ENCODE peak calls at places on chromosomes 1 and 21, in seven cellular contexts. V is osteoblast, Q is GM12878, P is PC-3, T is fibroblast of lung, C is H9, F is keratinocyte. B is an unnamed sample.

GRCh38 chr1:225534135-225534534 is 106.3 kb upstream of the LBR start:
- DNase-seq in V (no peak), Q (no peak), P (no peak), T (no peak), C (no peak), F (no peak), B (no peak)

GRCh38 chr1:154191990-154192450 is at the start of gene TPM3:
- DNase-seq in V (no peak), Q (no peak), P (no peak), T (no peak), C (no peak), F (no peak), B (no peak)

GRCh38 chr1:94627771-94628170 is 86.2 kb upstream of the F3 start:
- DNase-seq in V (no peak), Q (no peak), P (no peak), T (no peak), C (no peak), F (no peak), B (no peak)

GRCh38 chr1:17438176-17438976 is 1.1 kb downstream of the RCC2 start:
- DNase-seq in V (peak; percentile 93), Q (no peak), P (peak; percentile 53), T (peak; percentile 40), C (peak; percentile 66), F (no peak), B (peak; percentile 93)

GRCh38 chr1:22588899-22589422 is 25.7 kb downstream of the EPHA8 start:
- DNase-seq in V (peak; percentile 47), Q (no peak), P (no peak), T (no peak), C (no peak), F (no peak), B (no peak)

GRCh38 chr1:153510984-153511410 is 24.8 kb downstream of the S100A6 start:
- DNase-seq in V (peak; percentile 95), Q (no peak), P (peak; percentile 92), T (peak; percentile 77), C (peak; percentile 92), F (no peak), B (peak; percentile 86)

GRCh38 chr1:235207202-235207565 is 46.1 kb upstream of the RBM34 start:
- DNase-seq in V (peak; percentile 8), Q (no peak), P (no peak), T (no peak), C (no peak), F (no peak), B (no peak)

GRCh38 chr1:3491291-3492246 is 37.1 kb downstream of the ARHGEF16 start:
- DNase-seq in V (peak; percentile 99), Q (peak; percentile 3), P (peak; percentile 90), T (peak; percentile 29), C (peak; percentile 83), F (no peak), B (peak; percentile 91)

GRCh38 chr1:206633708-206634121 is 1.6 kb upstream of the DYRK3 start:
- DNase-seq in V (peak; percentile 86), Q (no peak), P (peak; percentile 83), T (peak; percentile 94), C (no peak), F (peak; percentile 83), B (no peak)

GRCh38 chr1:87061742-87062156 is 147.3 kb downstream of the HS2ST1 start:
- DNase-seq in V (no peak), Q (peak; percentile 66), P (peak; percentile 73), T (peak; percentile 47), C (no peak), F (no peak), B (no peak)

GRCh38 chr1:208167229-208167869 is 76.8 kb downstream of the PLXNA2 start:
- DNase-seq in V (no peak), Q (no peak), P (no peak), T (no peak), C (no peak), F (no peak), B (no peak)

GRCh38 chr1:15341634-15342375 is 67.9 kb upstream of the EFHD2 start:
- DNase-seq in V (peak; percentile 85), Q (no peak), P (peak; percentile 75), T (peak; percentile 74), C (no peak), F (no peak), B (no peak)

GRCh38 chr21:46656820-46657219 is 21.3 kb downstream of the PRMT2 start:
- DNase-seq in V (no peak), Q (no peak), P (no peak), T (no peak), C (no peak), F (no peak), B (no peak)

GRCh38 chr1:145926706-145927072 is 595 bp downstream of the RBM8A start:
- DNase-seq in V (peak; percentile 34), Q (no peak), P (no peak), T (no peak), C (no peak), F (no peak), B (no peak)

GRCh38 chr1:232221790-232222499 is 408.0 kb downstream of the SIPA1L2 start:
- DNase-seq in V (no peak), Q (no peak), P (peak; percentile 99), T (no peak), C (no peak), F (peak; percentile 94), B (no peak)

GRCh38 chr21:45323487-45324380 is 36.0 kb upstream of the POFUT2 start:
- DNase-seq in V (peak; percentile 97), Q (no peak), P (no peak), T (peak; percentile 75), C (no peak), F (no peak), B (no peak)

GRCh38 chr1:92485374-92486250 is 1.1 kb downstream of the GFI1 start:
- DNase-seq in V (peak; percentile 89), Q (no peak), P (no peak), T (no peak), C (peak; percentile 76), F (no peak), B (peak; percentile 86)

GRCh38 chr1:186577201-186577600 is 103.0 kb downstream of the PTGS2 start:
- DNase-seq in V (no peak), Q (no peak), P (peak; percentile 55), T (no peak), C (no peak), F (peak; percentile 15), B (no peak)

GRCh38 chr1:115873184-115873583 is 32.3 kb upstream of the NHLH2 start:
- DNase-seq in V (no peak), Q (no peak), P (no peak), T (no peak), C (no peak), F (no peak), B (no peak)

DNA sequence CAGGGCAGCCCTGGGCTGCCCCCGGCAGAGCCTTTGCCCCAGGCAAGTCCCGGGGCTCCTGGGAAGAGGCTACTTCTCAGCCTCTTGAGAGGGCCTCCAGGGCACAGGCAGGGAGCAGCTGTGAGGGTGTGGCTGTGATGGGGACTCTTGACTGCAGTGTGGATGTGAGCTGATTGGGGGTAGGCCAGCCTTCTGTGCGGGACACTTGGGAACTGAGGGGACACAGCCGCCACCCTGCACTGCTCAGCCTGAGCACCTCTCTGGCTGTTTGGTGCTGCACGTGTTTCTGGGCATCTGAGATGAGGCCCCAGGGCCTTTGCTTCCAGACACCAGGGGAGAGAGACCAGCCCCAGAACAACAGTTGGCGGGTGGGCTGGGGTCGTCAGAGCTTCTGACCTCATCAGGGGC is 62.1 kb downstream of the SKI start:
- DNase-seq in V (no peak), Q (no peak), P (no peak), T (no peak), C (no peak), F (no peak), B (no peak)
- H3K79me2 ChIP-seq in V (peaks cover 94% of the 10 kb centered on the region), Q (no peaks in the 10 kb centered on the region), P (peaks cover 90% of the 10 kb centered on the region), T (peaks cover 79% of the 10 kb centered on the region), C (peaks cover 30% of the 10 kb centered on the region), F (peaks cover 84% of the 10 kb centered on the region), B (no peaks in the 10 kb centered on the region)

DNA sequence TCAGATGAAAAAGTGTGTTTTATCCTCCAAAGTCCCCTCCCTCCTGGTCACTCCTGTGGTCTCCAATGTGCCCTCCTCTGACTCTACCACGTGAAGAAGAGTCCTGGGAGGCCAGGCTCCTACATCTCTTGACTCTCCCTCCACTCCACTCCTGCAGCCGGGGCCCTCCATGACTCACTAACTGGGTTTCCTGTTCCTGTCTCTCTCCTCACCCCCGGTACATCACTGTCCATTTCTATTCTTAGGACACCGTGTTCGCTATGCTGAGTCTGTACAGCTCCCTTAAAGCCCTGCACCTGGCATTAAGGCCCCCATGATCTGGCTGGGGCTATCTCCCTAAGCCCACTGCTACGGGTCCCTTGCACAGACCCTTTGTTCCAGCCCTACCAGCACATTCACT is 93.4 kb downstream of the BCAR3 start:
- DNase-seq in V (peak; percentile 23), Q (no peak), P (no peak), T (no peak), C (no peak), F (no peak), B (no peak)
- H4K20me1 ChIP-seq in V (peaks cover 32% of the 10 kb centered on the region), Q (no peaks in the 10 kb centered on the region), P (peaks cover 37% of the 10 kb centered on the region), T (no peaks in the 10 kb centered on the region), C (no peaks in the 10 kb centered on the region), F (peaks cover 56% of the 10 kb centered on the region), B (no peaks in the 10 kb centered on the region)

GRCh38 chr1:54165146-54165545 is 12.3 kb upstream of the CDCP2 start:
- DNase-seq in V (no peak), Q (no peak), P (no peak), T (no peak), C (peak; percentile 27), F (no peak), B (no peak)

GRCh38 chr1:54170961-54171460 is 18.2 kb upstream of the CDCP2 start:
- DNase-seq in V (no peak), Q (no peak), P (no peak), T (no peak), C (no peak), F (no peak), B (no peak)

GRCh38 chr1:54167422-54168139 is 14.8 kb upstream of the CDCP2 start:
- DNase-seq in V (no peak), Q (no peak), P (peak; percentile 65), T (peak; percentile 20), C (no peak), F (peak; percentile 63), B (no peak)

GRCh38 chr1:54169068-54169467 is 16.3 kb upstream of the CDCP2 start:
- DNase-seq in V (no peak), Q (no peak), P (no peak), T (no peak), C (no peak), F (no peak), B (no peak)

DNA sequence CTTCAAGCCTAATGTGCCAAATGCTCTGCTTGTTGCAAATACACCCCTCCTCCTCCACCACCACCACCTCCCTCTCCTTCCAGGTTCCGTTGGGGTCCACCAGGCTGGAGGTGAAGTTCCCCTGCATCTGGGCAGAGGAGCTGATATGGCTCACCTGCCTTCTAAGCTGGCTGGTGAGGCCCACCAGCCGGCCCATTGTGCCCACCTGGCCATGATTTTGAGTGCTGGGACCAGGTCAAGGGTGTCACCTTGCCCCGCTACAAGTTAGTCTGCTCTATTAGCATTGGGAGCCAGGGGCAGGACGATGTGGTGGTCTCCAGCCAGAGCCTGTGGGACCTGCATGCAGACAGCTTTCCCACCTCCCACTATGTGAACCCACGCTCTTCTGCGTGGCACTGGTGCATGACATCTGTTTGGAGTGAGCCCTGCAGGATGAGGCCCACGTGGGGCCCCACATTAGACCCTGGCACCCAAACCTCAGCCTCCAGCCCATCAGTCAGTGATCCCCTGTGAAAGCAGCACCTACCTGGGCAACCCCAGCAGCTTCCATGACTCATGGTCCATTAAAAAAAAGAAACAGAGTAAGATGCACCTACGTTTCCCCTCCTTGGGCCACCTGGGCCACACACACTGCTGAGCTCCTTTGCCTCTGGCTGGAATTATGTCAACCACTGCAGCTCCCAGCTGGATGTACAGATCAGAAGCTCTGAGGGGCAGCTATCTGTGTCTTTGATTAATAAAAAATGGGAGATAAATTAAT is 15.6 kb upstream of the CDCP2 start:
- DNase-seq in V (no peak), Q (no peak), P (no peak), T (no peak), C (no peak), F (no peak), B (no peak)
- H3K79me2 ChIP-seq in V (no peaks in the 10 kb centered on the region), Q (no peaks in the 10 kb centered on the region), P (no peaks in the 10 kb centered on the region), T (no peaks in the 10 kb centered on the region), C (no peaks in the 10 kb centered on the region), F (no peaks in the 10 kb centered on the region), B (no peaks in the 10 kb centered on the region)

GRCh38 chr1:21547876-21548275 is 38.7 kb downstream of the ALPL start:
- DNase-seq in V (peak; percentile 69), Q (no peak), P (no peak), T (no peak), C (no peak), F (no peak), B (no peak)
- H4K20me1 ChIP-seq in V (no peaks in the 10 kb centered on the region), Q (no peaks in the 10 kb centered on the region), P (no peaks in the 10 kb centered on the region), T (no peaks in the 10 kb centered on the region), C (no peaks in the 10 kb centered on the region), F (no peaks in the 10 kb centered on the region), B (no peaks in the 10 kb centered on the region)